ENCODE peak calls at places on chromosomes 11 and 22, in nine cellular contexts. One of them, this sample, is unnamed.

GRCh38 chr22:48719978-48720661 is 1107.6 kb downstream of the BRD1 start:
- DNase-seq in left ventricle myocardium inferior: peak; percentile 8
- DNase-seq in H9: peak; percentile 59
- DNase-seq in caudate nucleus: no peak
- DNase-seq in endothelial cell: peak; percentile 53
- DNase-seq in HAP-1: peak; percentile 50
- DNase-seq in dermis blood vessel endothelial cell: no peak
- DNase-seq in iPS-NIHi11: peak; percentile 78
- DNase-seq in cardiac fibroblast: no peak
- DNase-seq in this sample: no peak

GRCh38 chr11:33949201-33949913 is 57.5 kb upstream of the LMO2 start:
- DNase-seq in left ventricle myocardium inferior: no peak
- DNase-seq in H9: no peak
- DNase-seq in caudate nucleus: no peak
- DNase-seq in endothelial cell: no peak
- DNase-seq in HAP-1: no peak
- DNase-seq in dermis blood vessel endothelial cell: no peak
- DNase-seq in iPS-NIHi11: no peak
- DNase-seq in cardiac fibroblast: no peak
- DNase-seq in this sample: no peak

GRCh38 chr11:66325140-66325754 is 8.4 kb upstream of the CD248 start:
- DNase-seq in left ventricle myocardium inferior: no peak
- DNase-seq in H9: no peak
- DNase-seq in caudate nucleus: no peak
- DNase-seq in endothelial cell: no peak
- DNase-seq in HAP-1: no peak
- DNase-seq in dermis blood vessel endothelial cell: no peak
- DNase-seq in iPS-NIHi11: no peak
- DNase-seq in cardiac fibroblast: no peak
- DNase-seq in this sample: no peak

GRCh38 chr11:11349870-11350325 is 3.2 kb downstream of the CSNK2A3 start:
- DNase-seq in left ventricle myocardium inferior: no peak
- DNase-seq in H9: no peak
- DNase-seq in caudate nucleus: no peak
- DNase-seq in endothelial cell: no peak
- DNase-seq in HAP-1: no peak
- DNase-seq in dermis blood vessel endothelial cell: peak; percentile 89
- DNase-seq in iPS-NIHi11: no peak
- DNase-seq in cardiac fibroblast: peak; percentile 93
- DNase-seq in this sample: no peak

GRCh38 chr22:22761963-22762772 is 117.8 kb downstream of the GGTLC2 start:
- DNase-seq in left ventricle myocardium inferior: no peak
- DNase-seq in H9: no peak
- DNase-seq in caudate nucleus: no peak
- DNase-seq in endothelial cell: no peak
- DNase-seq in HAP-1: no peak
- DNase-seq in dermis blood vessel endothelial cell: no peak
- DNase-seq in iPS-NIHi11: no peak
- DNase-seq in cardiac fibroblast: no peak
- DNase-seq in this sample: no peak

GRCh38 chr22:32850591-32851517 is 49.3 kb downstream of the TIMP3 start:
- DNase-seq in left ventricle myocardium inferior: peak; percentile 86
- DNase-seq in H9: no peak
- DNase-seq in caudate nucleus: no peak
- DNase-seq in endothelial cell: no peak
- DNase-seq in HAP-1: no peak
- DNase-seq in dermis blood vessel endothelial cell: no peak
- DNase-seq in iPS-NIHi11: no peak
- DNase-seq in cardiac fibroblast: peak; percentile 73
- DNase-seq in this sample: no peak

GRCh38 chr11:35247428-35247827 is 108.5 kb downstream of the CD44 start:
- DNase-seq in left ventricle myocardium inferior: no peak
- DNase-seq in H9: no peak
- DNase-seq in caudate nucleus: no peak
- DNase-seq in endothelial cell: no peak
- DNase-seq in HAP-1: no peak
- DNase-seq in dermis blood vessel endothelial cell: no peak
- DNase-seq in iPS-NIHi11: no peak
- DNase-seq in cardiac fibroblast: no peak
- DNase-seq in this sample: no peak

GRCh38 chr11:121038642-121039409 is 14.9 kb downstream of the TBCEL start:
- DNase-seq in left ventricle myocardium inferior: no peak
- DNase-seq in H9: no peak
- DNase-seq in caudate nucleus: no peak
- DNase-seq in endothelial cell: no peak
- DNase-seq in HAP-1: no peak
- DNase-seq in dermis blood vessel endothelial cell: no peak
- DNase-seq in iPS-NIHi11: no peak
- DNase-seq in cardiac fibroblast: no peak
- DNase-seq in this sample: no peak

GRCh38 chr11:20627026-20627425 is 27.6 kb downstream of the SLC6A5 start:
- DNase-seq in left ventricle myocardium inferior: no peak
- DNase-seq in H9: no peak
- DNase-seq in caudate nucleus: no peak
- DNase-seq in endothelial cell: no peak
- DNase-seq in HAP-1: no peak
- DNase-seq in dermis blood vessel endothelial cell: no peak
- DNase-seq in iPS-NIHi11: no peak
- DNase-seq in cardiac fibroblast: no peak
- DNase-seq in this sample: no peak

This sample was measured in Calu3.